ENCODE peak calls at places on chromosomes 4 and X, in four cellular contexts. A, L, S and P are unnamed samples.

GRCh38 chrX:103376979-103377324 is 614 bp downstream of the BEX3 start:
- DNase-seq in A (no peak), L (no peak), S (no peak), P (peak; percentile 24)

GRCh38 chr4:12703076-12703475 is 781.1 kb downstream of the RAB28 start:
- DNase-seq in A (no peak), L (no peak), S (no peak), P (no peak)

GRCh38 chrX:80432863-80433262 is 12.6 kb downstream of the TENT5D start:
- DNase-seq in A (no peak), L (no peak), S (no peak), P (no peak)

GRCh38 chr4:152944678-152945320 is 8.7 kb downstream of the FHDC1 start:
- DNase-seq in A (no peak), L (no peak), S (no peak), P (no peak)

GRCh38 chrX:16215660-16216059 is 48.4 kb downstream of the MAGEB17 start:
- DNase-seq in A (no peak), L (no peak), S (no peak), P (no peak)

GRCh38 chrX:23952984-23953907 is 45.4 kb downstream of the CXorf58 start:
- DNase-seq in A (peak; percentile 68), L (no peak), S (no peak), P (peak; percentile 4)

GRCh38 chr4:88771883-88772450 is 74.3 kb upstream of the NAP1L5 start:
- DNase-seq in A (no peak), L (no peak), S (no peak), P (no peak)

GRCh38 chr4:137131201-137131600 is 401.1 kb downstream of the PCDH18 start:
- DNase-seq in A (no peak), L (no peak), S (no peak), P (no peak)

GRCh38 chrX:33415454-33415853 is 204.1 kb upstream of the DMD start:
- DNase-seq in A (no peak), L (no peak), S (no peak), P (no peak)

GRCh38 chrX:15815779-15816452 is 25.6 kb downstream of the ZRSR2 start:
- DNase-seq in A (peak; percentile 30), L (peak; percentile 5), S (no peak), P (peak; percentile 44)

GRCh38 chr4:58711039-58711438 is 1600.9 kb upstream of the IGFBP7 start:
- DNase-seq in A (no peak), L (no peak), S (no peak), P (no peak)

GRCh38 chr4:59455751-59456150 is 1744.4 kb upstream of the ADGRL3 start:
- DNase-seq in A (no peak), L (no peak), S (no peak), P (no peak)

DNA sequence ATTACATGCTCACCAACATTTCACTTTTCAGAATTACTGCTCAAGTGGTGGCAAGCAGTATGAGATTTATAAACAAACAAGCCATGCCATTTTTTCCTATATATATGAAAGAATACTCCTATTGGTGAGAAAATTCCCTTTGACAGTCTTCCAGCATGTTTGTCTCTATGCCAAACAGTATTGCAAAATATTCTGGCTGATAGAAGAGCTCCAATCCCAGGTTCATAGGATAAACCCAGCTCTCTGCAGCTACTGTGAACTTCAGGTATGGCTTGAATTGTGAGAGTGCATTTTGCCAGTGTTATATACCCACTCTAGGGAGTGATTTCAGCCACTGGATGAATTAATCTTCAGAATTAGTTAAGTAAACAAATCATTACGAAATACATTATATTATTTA is 108.8 kb downstream of the MAGEC2 start:
- DNase-seq in A (no peak), L (no peak), S (no peak), P (no peak)
- TF ChIP-seq JUN in A (no peak), L (no peak), S (no peak), P (no peak)

GRCh38 chrX:18428006-18428405 is 2.6 kb downstream of the CDKL5 start:
- DNase-seq in A (no peak), L (peak; percentile 59), S (no peak), P (no peak)
- TF ChIP-seq MAFK in A (no peak), L (no peak), S (no peak), P (no peak)

DNA sequence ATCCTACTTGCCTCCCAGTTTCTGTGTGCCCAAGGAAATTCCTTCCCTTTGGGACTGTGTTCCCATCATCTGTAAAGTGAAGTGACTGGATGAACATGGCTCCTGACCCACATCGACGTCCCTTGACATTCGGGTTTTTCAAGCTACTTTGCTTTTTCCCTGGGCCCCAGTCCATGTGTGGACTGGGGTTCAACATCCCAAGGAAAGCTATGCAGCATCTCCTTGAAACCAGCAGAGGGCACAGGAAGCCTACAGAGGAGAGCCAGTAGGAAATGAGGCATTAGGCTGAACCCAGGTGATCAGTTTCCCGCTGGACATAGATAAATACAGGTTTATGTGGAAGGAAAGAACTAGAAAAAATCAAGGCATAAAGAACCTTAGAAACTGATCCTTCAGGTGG is 145.1 kb upstream of the ARHGEF9 start:
- DNase-seq in A (no peak), L (no peak), S (peak; percentile 7), P (peak; percentile 20)
- TF ChIP-seq JUN in A (no peak), L (no peak), S (no peak), P (no peak)

DNA sequence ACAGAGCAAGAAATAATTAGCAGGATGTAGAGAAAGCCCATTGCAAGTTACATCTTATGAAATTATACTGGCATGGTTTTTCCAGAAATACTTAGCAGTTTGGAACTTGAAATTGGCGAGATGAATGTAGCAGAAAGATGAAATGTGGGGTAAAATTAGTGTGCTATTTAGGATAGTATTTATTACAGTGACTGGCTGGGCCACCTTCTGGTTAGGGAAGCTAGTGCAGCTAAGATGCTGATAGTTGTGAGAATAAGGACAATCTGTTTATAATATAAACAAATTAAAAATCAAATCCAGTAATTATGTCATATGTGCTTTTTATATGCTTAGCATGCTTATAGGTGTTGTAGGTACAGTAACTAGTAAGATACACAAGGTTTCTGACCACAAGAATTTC is 74.8 kb downstream of the IL15 start:
- DNase-seq in A (peak; percentile 2), L (no peak), S (no peak), P (peak; percentile 18)
- TF ChIP-seq MAFK in A (no peak), L (no peak), S (no peak), P (no peak)

GRCh38 chr4:41154814-41155177 is 59.5 kb downstream of the APBB2 start:
- DNase-seq in A (no peak), L (no peak), S (no peak), P (no peak)
- TF ChIP-seq JUN in A (no peak), L (no peak), S (no peak), P (no peak)

DNA sequence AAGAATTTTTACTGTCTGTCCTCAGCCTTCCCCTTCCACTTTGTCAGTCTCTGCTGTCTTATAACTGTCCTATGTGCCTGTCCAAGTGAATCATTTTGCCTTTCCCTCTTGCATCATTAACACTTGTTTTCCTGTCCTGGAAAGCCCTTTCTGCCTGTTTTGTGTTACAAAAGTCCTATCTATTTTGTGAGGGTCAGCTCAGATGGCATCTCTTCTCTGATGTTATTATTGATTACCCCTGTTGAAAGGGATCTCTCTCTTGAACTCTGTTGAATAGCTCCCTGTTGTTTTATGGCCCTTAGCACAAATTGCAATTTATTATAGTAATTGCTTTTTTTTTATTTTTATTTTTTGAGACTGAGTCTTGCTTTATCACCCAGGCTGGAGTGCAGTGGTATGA is 40.2 kb downstream of the TBC1D19 start:
- DNase-seq in A (no peak), L (no peak), S (no peak), P (no peak)
- TF ChIP-seq MAFK in A (no peak), L (no peak), S (no peak), P (no peak)

DNA sequence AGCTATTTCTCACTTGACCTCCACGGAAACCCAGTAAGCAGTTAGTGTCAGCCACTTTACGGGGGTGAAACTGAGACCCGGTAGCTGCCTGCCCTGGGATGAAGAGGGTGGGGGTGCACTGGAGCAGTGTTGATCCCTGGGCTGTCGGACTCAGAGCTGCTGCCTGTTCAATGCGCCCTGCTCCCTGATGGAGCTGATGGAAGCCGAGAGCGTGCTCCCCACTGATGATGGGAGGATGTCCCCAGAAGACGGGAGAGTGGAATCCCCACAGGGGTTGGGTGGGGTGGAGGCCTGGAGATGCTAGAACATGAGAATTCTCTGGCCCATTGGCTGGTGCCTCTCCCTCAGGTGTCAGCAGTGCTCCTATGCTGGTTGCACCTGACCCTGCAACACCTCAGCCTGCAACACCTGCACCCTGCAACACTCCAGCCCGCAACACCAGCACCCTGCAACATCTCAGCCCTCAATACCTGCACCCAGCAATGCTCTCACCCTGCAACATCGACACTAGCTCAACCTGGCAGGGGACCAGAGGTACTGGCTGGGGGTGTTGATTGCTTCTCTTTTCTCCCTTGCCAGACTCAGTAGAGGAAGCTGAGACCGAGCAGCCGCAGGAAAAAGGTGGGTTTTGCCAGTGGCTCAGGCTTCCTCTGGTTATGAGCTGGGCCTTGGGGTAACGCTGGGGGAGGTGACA is 25.7 kb downstream of the SH3TC1 start:
- DNase-seq in A (no peak), L (no peak), S (no peak), P (no peak)
- TF ChIP-seq JUN in A (no peak), L (no peak), S (no peak), P (no peak)

GRCh38 chr4:149699642-149700041 is 116.0 kb downstream of the IQCM start:
- DNase-seq in A (no peak), L (no peak), S (no peak), P (no peak)

GRCh38 chr4:149702414-149703108 is 113.1 kb downstream of the IQCM start:
- DNase-seq in A (no peak), L (no peak), S (no peak), P (no peak)

GRCh38 chr4:149701733-149702132 is 113.9 kb downstream of the IQCM start:
- DNase-seq in A (no peak), L (no peak), S (no peak), P (no peak)

DNA sequence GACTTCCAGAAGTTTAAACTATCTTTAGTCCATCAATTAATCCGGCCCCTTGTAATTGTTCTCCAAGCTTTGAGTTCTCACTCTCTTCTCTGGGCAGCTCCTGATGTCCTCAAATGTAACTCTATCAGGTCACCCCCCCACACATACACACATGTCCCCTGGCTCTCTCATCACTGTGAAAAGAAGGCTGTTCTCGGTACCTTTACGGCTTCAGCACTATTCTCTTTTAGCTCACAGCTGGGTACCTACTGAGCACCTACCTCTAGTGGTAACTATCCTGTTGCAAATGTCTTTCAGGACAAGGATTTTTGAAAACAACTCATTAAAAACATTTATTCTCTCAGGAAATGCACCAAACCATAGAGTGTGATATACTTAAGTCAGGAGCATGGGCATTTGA is 115.4 kb downstream of the IQCM start:
- DNase-seq in A (no peak), L (no peak), S (no peak), P (no peak)
- TF ChIP-seq MAFK in A (no peak), L (no peak), S (no peak), P (no peak)

GRCh38 chr4:99300934-99301333 is 10.1 kb upstream of the ADH1A start:
- DNase-seq in A (peak; percentile 8), L (peak; percentile 58), S (no peak), P (peak; percentile 11)

GRCh38 chr4:99305638-99306380 is 15.0 kb upstream of the ADH1A start:
- DNase-seq in A (no peak), L (no peak), S (no peak), P (no peak)

GRCh38 chr4:99301376-99302164 is 10.8 kb upstream of the ADH1A start:
- DNase-seq in A (no peak), L (no peak), S (no peak), P (no peak)
- TF ChIP-seq JUN in A (no peak), L (no peak), S (no peak), P (no peak)